ENCODE peak calls at places on chromosomes 4 and X, in four cellular contexts. One of them, this sample, is unnamed.

GRCh38 chr4:113584407-113585150 is 177.0 kb downstream of the CAMK2D start:
- DNase-seq in HepG2: no peak
- DNase-seq in H1: no peak
- DNase-seq in A549: no peak
- DNase-seq in this sample: peak

GRCh38 chr4:119795986-119796578 is 167.5 kb upstream of the PDE5A start:
- DNase-seq in H1: no peak
- DNase-seq in A549: no peak
- DNase-seq in HepG2: no peak
- DNase-seq in this sample: no peak

GRCh38 chr4:106583567-106583966 is 215.0 kb upstream of the GIMD1 start:
- DNase-seq in H1: no peak
- DNase-seq in A549: peak
- DNase-seq in HepG2: no peak
- DNase-seq in this sample: no peak

GRCh38 chrX:150696264-150696789 is 3.1 kb downstream of the MTMR1 start:
- DNase-seq in HepG2: no peak
- DNase-seq in A549: no peak
- DNase-seq in H1: no peak
- DNase-seq in this sample: no peak

GRCh38 chr4:123300222-123300621 is 96.4 kb upstream of the SPRY1 start:
- DNase-seq in HepG2: no peak
- DNase-seq in H1: no peak
- DNase-seq in A549: no peak
- DNase-seq in this sample: no peak

GRCh38 chr4:13601060-13601459 is 26.5 kb downstream of the BOD1L1 start:
- DNase-seq in A549: no peak
- DNase-seq in HepG2: no peak
- DNase-seq in H1: no peak
- DNase-seq in this sample: no peak

GRCh38 chrX:24748196-24748595 is 54.5 kb downstream of the POLA1 start:
- DNase-seq in HepG2: no peak
- DNase-seq in A549: no peak
- DNase-seq in H1: no peak
- DNase-seq in this sample: no peak

GRCh38 chr4:119046263-119046662 is 89.4 kb upstream of the MYOZ2 start:
- DNase-seq in HepG2: no peak
- DNase-seq in A549: no peak
- DNase-seq in H1: no peak
- DNase-seq in this sample: no peak

GRCh38 chr4:85883180-85883579 is 408.2 kb downstream of the ARHGAP24 start:
- DNase-seq in HepG2: no peak
- DNase-seq in H1: no peak
- DNase-seq in A549: no peak
- DNase-seq in this sample: no peak

GRCh38 chr4:168514249-168514852 is 17.5 kb downstream of the PALLD start:
- DNase-seq in A549: no peak
- DNase-seq in H1: no peak
- DNase-seq in HepG2: peak
- DNase-seq in this sample: peak

GRCh38 chr4:178814908-178815307 is 1372.7 kb upstream of the AGA start:
- DNase-seq in HepG2: no peak
- DNase-seq in A549: no peak
- DNase-seq in H1: no peak
- DNase-seq in this sample: no peak

GRCh38 chr4:13989496-13989895 is 362.0 kb upstream of the BOD1L1 start:
- DNase-seq in H1: no peak
- DNase-seq in HepG2: no peak
- DNase-seq in A549: no peak
- DNase-seq in this sample: no peak

GRCh38 chrX:110286126-110286525 is 31.8 kb downstream of the AMMECR1 start:
- DNase-seq in H1: no peak
- DNase-seq in A549: peak
- DNase-seq in HepG2: no peak
- DNase-seq in this sample: no peak

GRCh38 chr4:155473420-155474095 is 96.8 kb upstream of the MAP9 start:
- DNase-seq in H1: no peak
- DNase-seq in A549: no peak
- DNase-seq in HepG2: no peak
- DNase-seq in this sample: no peak

GRCh38 chr4:119209077-119209476 is 3.4 kb upstream of the USP53 start:
- DNase-seq in A549: peak
- DNase-seq in HepG2: peak
- DNase-seq in H1: no peak
- DNase-seq in this sample: peak

GRCh38 chr4:177573487-177573886 is 131.2 kb upstream of the AGA start:
- DNase-seq in A549: peak
- DNase-seq in HepG2: no peak
- DNase-seq in H1: no peak
- DNase-seq in this sample: no peak

GRCh38 chr4:159283697-159284492 is 181.0 kb downstream of the RAPGEF2 start:
- DNase-seq in A549: no peak
- DNase-seq in H1: peak
- DNase-seq in HepG2: no peak
- DNase-seq in this sample: no peak

GRCh38 chrX:21176927-21177571 is 197.2 kb upstream of the CNKSR2 start:
- DNase-seq in HepG2: no peak
- DNase-seq in H1: no peak
- DNase-seq in A549: no peak
- DNase-seq in this sample: no peak

GRCh38 chr4:24121395-24122175 is 231.7 kb upstream of the PPARGC1A start:
- DNase-seq in HepG2: no peak
- DNase-seq in A549: no peak
- DNase-seq in H1: no peak
- DNase-seq in this sample: no peak

GRCh38 chr4:13461511-13461910 is 22.6 kb downstream of the RAB28 start:
- DNase-seq in H1: no peak
- DNase-seq in A549: no peak
- DNase-seq in HepG2: no peak
- DNase-seq in this sample: no peak

GRCh38 chr4:90317785-90318184 is 190.6 kb downstream of the CCSER1 start:
- DNase-seq in A549: no peak
- DNase-seq in HepG2: no peak
- DNase-seq in H1: no peak
- DNase-seq in this sample: no peak

DNA sequence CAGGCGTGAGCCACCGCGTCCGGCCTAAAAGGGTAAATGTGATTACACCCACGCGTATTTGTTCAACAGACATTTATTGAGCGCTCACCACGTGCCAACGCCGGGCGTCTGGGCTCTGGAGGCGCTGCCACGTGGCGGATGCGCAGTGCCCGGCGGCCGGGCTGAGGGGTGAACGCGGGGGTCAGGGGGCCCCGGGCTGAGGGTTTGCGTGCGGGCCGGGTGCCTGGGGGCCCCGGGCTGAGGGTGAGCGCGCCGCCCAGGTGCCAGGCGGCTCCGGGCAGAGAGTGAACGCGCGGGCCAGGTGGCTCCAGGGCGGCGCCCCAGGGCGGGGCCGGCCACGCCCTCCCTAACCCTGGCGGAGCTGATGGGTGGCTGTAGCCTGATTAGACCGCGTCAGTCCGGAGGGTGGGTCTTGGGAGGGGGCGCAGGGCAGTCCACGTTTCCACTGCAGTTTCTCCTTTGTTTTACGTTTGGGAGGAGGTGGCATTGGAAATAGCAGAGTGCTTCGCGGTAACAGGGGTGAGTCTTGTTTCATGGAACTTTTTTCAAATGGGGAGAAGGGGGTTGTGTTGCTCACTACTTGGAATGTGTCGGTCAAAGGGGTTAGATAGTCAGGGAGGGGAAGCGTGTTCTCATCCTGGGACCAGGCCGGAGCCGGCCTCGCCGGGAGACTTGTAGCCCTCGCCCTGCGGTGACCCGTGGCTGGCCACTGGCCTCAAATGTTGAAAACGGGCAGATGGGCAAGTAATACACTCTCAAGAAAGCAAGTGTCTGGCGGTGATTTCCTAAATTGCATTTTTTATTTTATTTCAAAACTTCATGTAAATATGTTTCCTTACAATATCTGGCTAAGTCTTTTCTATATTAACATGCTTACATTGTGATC is at the start of gene ZFP42:
- DNase-seq in A549: no peak
- DNase-seq in HepG2: no peak
- DNase-seq in H1: peak
- DNase-seq in this sample: no peak
- TF ChIP-seq PHF8 in A549: no peak
- TF ChIP-seq PHF8 in HepG2: no peak
- TF ChIP-seq PHF8 in H1: peak
- TF ChIP-seq PHF8 in this sample: no peak

DNA sequence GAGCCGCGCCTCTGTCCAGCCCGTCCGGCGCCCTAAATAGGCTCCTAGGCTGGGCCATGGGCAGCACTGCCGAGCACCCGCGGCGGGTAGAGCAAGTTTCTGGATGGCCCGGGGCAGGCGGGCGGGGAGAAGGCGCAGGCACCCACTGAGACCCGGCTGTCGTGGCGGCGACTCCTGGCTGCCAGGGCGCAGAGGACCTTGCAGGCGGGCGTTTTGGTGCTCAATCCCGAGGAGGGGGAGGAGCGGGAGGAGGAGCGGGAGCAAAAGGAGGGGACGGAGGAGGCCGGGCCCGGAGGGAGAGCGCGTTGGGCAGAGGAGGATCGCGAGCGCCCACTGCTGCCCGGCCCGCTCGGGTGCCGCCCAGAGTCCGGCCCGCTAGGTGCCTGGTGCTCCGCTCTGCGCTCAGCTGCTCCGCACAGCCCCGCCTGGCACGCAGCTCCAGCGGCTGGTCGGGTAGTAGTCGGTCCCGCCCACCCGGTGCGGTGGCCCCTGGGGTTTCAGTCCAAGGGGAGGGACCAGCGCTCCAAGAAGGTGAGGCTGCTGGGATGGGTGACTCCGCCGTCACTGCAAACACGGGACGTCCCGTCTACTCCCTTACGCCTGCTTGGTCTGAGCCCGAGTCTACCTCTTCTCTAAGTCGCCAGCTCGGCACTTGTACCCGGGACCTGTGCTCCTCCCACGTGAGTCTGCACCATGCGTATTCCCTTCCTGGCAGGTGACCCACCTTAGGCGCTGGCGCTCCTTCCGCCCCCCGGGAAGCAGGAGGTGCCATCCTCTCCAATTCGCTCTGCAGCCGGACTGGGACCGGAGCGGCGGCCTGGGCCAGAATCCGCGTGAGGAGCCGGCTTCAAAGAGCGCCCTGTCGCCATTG is at the start of gene HS3ST1:
- DNase-seq in A549: peak
- DNase-seq in HepG2: no peak
- DNase-seq in H1: peak
- DNase-seq in this sample: no peak
- TF ChIP-seq PHF8 in A549: no peak
- TF ChIP-seq PHF8 in HepG2: no peak
- TF ChIP-seq PHF8 in H1: no peak
- TF ChIP-seq PHF8 in this sample: no peak

GRCh38 chr4:143585548-143585947 is 72.0 kb downstream of the SMARCA5 start:
- DNase-seq in H1: no peak
- DNase-seq in HepG2: no peak
- DNase-seq in A549: no peak
- DNase-seq in this sample: no peak

GRCh38 chr4:143586080-143586479 is 72.6 kb downstream of the SMARCA5 start:
- DNase-seq in H1: no peak
- DNase-seq in A549: no peak
- DNase-seq in HepG2: no peak
- DNase-seq in this sample: no peak

GRCh38 chr4:143581331-143581961 is 67.9 kb downstream of the SMARCA5 start:
- DNase-seq in H1: no peak
- DNase-seq in A549: no peak
- DNase-seq in HepG2: no peak
- DNase-seq in this sample: no peak
- TF ChIP-seq PHF8 in H1: no peak
- TF ChIP-seq PHF8 in A549: no peak
- TF ChIP-seq PHF8 in HepG2: no peak
- TF ChIP-seq PHF8 in this sample: no peak

GRCh38 chr4:46931981-46932380 is 22.9 kb upstream of the COX7B2 start:
- DNase-seq in A549: no peak
- DNase-seq in H1: no peak
- DNase-seq in HepG2: peak
- DNase-seq in this sample: no peak
- TF ChIP-seq PHF8 in A549: no peak
- TF ChIP-seq PHF8 in H1: no peak
- TF ChIP-seq PHF8 in HepG2: no peak
- TF ChIP-seq PHF8 in this sample: no peak

DNA sequence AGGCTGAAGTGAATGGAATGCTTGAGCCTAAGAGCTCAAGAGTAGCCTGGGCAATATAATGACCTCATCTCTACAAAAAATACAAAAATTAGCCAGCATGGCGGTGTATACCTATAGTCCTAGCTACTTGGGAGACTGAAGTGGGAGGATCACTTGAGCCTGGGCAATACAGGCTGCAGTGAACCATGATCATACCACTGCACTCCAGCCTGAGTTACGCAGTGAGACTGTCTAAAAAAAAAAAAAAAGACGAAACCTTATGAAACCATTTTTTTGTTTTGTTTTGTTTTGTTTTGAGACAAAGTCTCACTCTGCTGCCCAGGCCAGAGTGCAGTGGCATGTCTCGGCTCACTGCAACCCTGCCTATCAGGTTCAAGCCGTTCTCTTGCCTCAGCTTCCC is 36.9 kb downstream of the TLR10 start:
- DNase-seq in H1: no peak
- DNase-seq in HepG2: no peak
- DNase-seq in A549: no peak
- DNase-seq in this sample: no peak
- TF ChIP-seq PHF8 in H1: no peak
- TF ChIP-seq PHF8 in HepG2: no peak
- TF ChIP-seq PHF8 in A549: no peak
- TF ChIP-seq PHF8 in this sample: no peak

GRCh38 chr4:763922-764321 is 58.3 kb downstream of the PCGF3 start:
- DNase-seq in H1: no peak
- DNase-seq in HepG2: no peak
- DNase-seq in A549: no peak
- DNase-seq in this sample: no peak

GRCh38 chr4:768076-768475 is 57.9 kb downstream of the CPLX1 start:
- DNase-seq in A549: no peak
- DNase-seq in H1: no peak
- DNase-seq in HepG2: no peak
- DNase-seq in this sample: no peak

GRCh38 chr4:764405-765169 is 59.0 kb downstream of the PCGF3 start:
- DNase-seq in HepG2: no peak
- DNase-seq in H1: no peak
- DNase-seq in A549: no peak
- DNase-seq in this sample: no peak

GRCh38 chr4:766559-767283 is 59.2 kb downstream of the CPLX1 start:
- DNase-seq in HepG2: no peak
- DNase-seq in H1: no peak
- DNase-seq in A549: no peak
- DNase-seq in this sample: no peak

GRCh38 chr4:766152-766515 is 59.8 kb downstream of the CPLX1 start:
- DNase-seq in A549: no peak
- DNase-seq in HepG2: no peak
- DNase-seq in H1: no peak
- DNase-seq in this sample: peak
- TF ChIP-seq PHF8 in A549: no peak
- TF ChIP-seq PHF8 in HepG2: no peak
- TF ChIP-seq PHF8 in H1: no peak
- TF ChIP-seq PHF8 in this sample: no peak

This sample was measured in K562.